ENCODE peak calls at places on chromosome 2, in seven cellular contexts. G is uterus, F is mucosa of descending colon, I is ovary, U is A549, D is neuronal stem cell, Q is BE2C. B is an unnamed sample. For H3K9me3, the result is how much of the 10 kb centered on the place peaks cover.

GRCh38 chr2:51219468-51219867 is 187.5 kb upstream of the NRXN1 start:
- DNase-seq in Q (no peak), U (no peak), D (no peak), F (no peak), I (no peak), G (no peak), B (no peak)

GRCh38 chr2:169095631-169096105 is 26.3 kb downstream of the DHRS9 start:
- DNase-seq in D (no peak), I (no peak), F (no peak), U (peak), Q (no peak), G (no peak), B (no peak)

GRCh38 chr2:6966541-6966940 is 49.3 kb downstream of the RNF144A start:
- DNase-seq in G (no peak), Q (no peak), I (no peak), U (no peak), F (no peak), D (no peak), B (no peak)

GRCh38 chr2:172350844-172351480 is 76.4 kb upstream of the ITGA6 start:
- DNase-seq in D (no peak), F (no peak), U (no peak), I (no peak), G (peak), Q (no peak), B (no peak)

GRCh38 chr2:953975-954686 is 3.5 kb downstream of the SNTG2 start:
- DNase-seq in I (no peak), D (no peak), U (peak), F (no peak), Q (no peak), G (no peak), B (no peak)

GRCh38 chr2:203340791-203341487 is 12.7 kb downstream of the ABI2 start:
- DNase-seq in D (peak), Q (no peak), I (no peak), F (no peak), U (peak), G (no peak), B (no peak)

GRCh38 chr2:184859187-184859586 is 260.9 kb downstream of the ZNF804A start:
- DNase-seq in U (no peak), D (no peak), G (no peak), I (no peak), Q (no peak), F (no peak), B (no peak)

GRCh38 chr2:96507957-96508520 is 2.9 kb upstream of the NEURL3 start:
- DNase-seq in U (peak), F (peak), Q (peak), D (peak), I (peak), G (peak), B (peak)

GRCh38 chr2:168697668-168698121 is 104.7 kb upstream of the NOSTRIN start:
- DNase-seq in F (peak), I (no peak), D (no peak), Q (no peak), U (no peak), G (no peak), B (no peak)

GRCh38 chr2:39546937-39547336 is 109.9 kb upstream of the MAP4K3 start:
- DNase-seq in D (no peak), I (no peak), F (no peak), U (no peak), G (no peak), Q (no peak), B (no peak)

GRCh38 chr2:3627500-3628100 is 30.4 kb upstream of the ALLC start:
- DNase-seq in F (no peak), U (no peak), Q (no peak), D (no peak), G (peak), I (no peak), B (no peak)

GRCh38 chr2:157792345-157793052 is 83.6 kb downstream of the ACVR1 start:
- DNase-seq in Q (no peak), I (no peak), F (no peak), D (no peak), G (no peak), U (no peak), B (no peak)

GRCh38 chr2:241890524-241891235 is 21.2 kb downstream of the RTP5 start:
- DNase-seq in F (peak), G (no peak), D (no peak), I (no peak), Q (peak), U (no peak), B (no peak)

GRCh38 chr2:61405813-61406212 is 65.1 kb downstream of the USP34 start:
- DNase-seq in D (no peak), U (no peak), I (no peak), Q (no peak), F (no peak), G (no peak), B (no peak)

GRCh38 chr2:236549165-236549564 is 20.5 kb upstream of the ACKR3 start:
- DNase-seq in D (no peak), F (no peak), Q (no peak), G (no peak), U (no peak), I (no peak), B (no peak)

GRCh38 chr2:234550511-234551107 is 53.7 kb upstream of the ARL4C start:
- DNase-seq in Q (peak), G (peak), I (peak), U (peak), F (no peak), D (peak), B (peak)

GRCh38 chr2:220163486-220163885 is 536.1 kb downstream of the SLC4A3 start:
- DNase-seq in I (no peak), D (no peak), U (no peak), Q (no peak), F (no peak), G (no peak), B (no peak)

GRCh38 chr2:88737385-88737784 is 45.9 kb downstream of the RPIA start:
- DNase-seq in F (no peak), I (no peak), D (no peak), G (no peak), Q (no peak), U (no peak), B (no peak)

DNA sequence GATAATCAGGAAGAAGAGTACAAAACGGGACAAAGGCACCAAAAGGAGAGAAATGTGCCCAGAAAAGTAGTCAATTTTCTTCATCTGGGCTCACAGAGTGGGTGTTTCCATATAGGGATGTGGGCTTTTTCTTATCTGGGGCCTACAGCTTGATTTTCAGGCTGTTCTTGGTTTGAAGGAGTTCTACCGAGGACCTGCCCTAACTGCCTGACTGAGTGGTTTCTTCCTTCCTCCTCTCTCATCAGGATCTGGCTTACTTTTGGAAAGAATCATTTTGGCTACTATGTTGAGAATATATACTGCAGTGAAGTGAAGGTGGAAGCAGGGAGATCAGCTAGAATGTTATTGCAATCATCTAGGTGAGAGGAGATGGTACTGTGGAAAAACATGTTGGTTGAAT is 316.7 kb downstream of the LRP1B start:
- DNase-seq in I (no peak), D (no peak), Q (no peak), G (no peak), F (no peak), U (no peak), B (no peak)
- H3K9me3 ChIP-seq in I (under half), D (under half), Q (under half), G (under half), F (under half), U (under half), B (under half)

GRCh38 chr2:128039535-128039934 is 11.7 kb upstream of the SAP130 start:
- DNase-seq in D (no peak), U (no peak), I (no peak), G (no peak), F (no peak), Q (no peak), B (no peak)
- H3K9me3 ChIP-seq in D (under half), U (half or more), I (under half), G (under half), F (under half), Q (under half), B (under half)

GRCh38 chr2:121686218-121686617 is 37.0 kb upstream of the CLASP1 start:
- DNase-seq in U (no peak), I (no peak), D (no peak), F (no peak), Q (no peak), G (no peak), B (no peak)

GRCh38 chr2:121682396-121683298 is 33.4 kb upstream of the CLASP1 start:
- DNase-seq in I (no peak), F (no peak), U (no peak), D (no peak), Q (no peak), G (no peak), B (no peak)
- H3K9me3 ChIP-seq in I (under half), F (under half), U (under half), D (under half), Q (under half), G (under half), B (under half)

GRCh38 chr2:107627164-107627563 is 199.5 kb upstream of the RGPD4 start:
- DNase-seq in G (no peak), U (no peak), Q (no peak), I (no peak), D (no peak), F (no peak), B (no peak)

GRCh38 chr2:107621186-107621835 is 205.4 kb upstream of the RGPD4 start:
- DNase-seq in U (no peak), D (no peak), Q (no peak), G (no peak), I (no peak), F (no peak), B (no peak)

GRCh38 chr2:107625982-107626381 is 200.7 kb upstream of the RGPD4 start:
- DNase-seq in I (no peak), F (no peak), D (no peak), G (no peak), Q (no peak), U (no peak), B (no peak)

GRCh38 chr2:107618769-107619168 is 207.9 kb upstream of the RGPD4 start:
- DNase-seq in U (no peak), F (no peak), D (no peak), I (no peak), G (no peak), Q (no peak), B (no peak)

DNA sequence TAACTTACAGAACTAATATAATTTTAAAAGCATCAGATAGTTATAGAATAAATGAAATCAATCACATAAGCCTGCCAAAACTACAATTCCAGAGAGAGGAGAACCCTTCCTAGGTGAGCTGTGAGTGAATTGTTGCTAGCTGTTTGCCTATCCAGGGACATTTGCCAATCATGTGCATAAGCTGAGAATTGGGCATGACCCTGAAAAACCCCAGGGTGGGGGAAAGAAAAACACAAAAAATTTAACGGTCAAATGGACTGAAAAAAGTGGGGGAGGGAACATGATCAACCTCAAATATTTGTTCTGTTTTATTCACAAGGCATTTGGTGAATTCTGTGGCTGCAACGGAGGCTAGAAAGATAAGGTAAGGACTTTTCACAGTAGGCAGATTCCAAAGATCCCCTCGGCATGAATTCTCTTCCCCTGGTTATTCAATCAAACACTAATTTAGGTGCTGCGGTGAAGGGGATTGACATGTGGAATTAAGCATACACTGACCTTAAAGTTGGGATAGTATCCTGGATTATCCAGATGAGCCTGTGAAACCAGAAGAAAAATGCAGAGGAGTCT is 203.9 kb upstream of the RGPD4 start:
- DNase-seq in F (no peak), Q (no peak), U (no peak), D (no peak), G (no peak), I (no peak), B (no peak)
- H3K9me3 ChIP-seq in F (under half), Q (under half), U (under half), D (under half), G (under half), I (under half), B (under half)

DNA sequence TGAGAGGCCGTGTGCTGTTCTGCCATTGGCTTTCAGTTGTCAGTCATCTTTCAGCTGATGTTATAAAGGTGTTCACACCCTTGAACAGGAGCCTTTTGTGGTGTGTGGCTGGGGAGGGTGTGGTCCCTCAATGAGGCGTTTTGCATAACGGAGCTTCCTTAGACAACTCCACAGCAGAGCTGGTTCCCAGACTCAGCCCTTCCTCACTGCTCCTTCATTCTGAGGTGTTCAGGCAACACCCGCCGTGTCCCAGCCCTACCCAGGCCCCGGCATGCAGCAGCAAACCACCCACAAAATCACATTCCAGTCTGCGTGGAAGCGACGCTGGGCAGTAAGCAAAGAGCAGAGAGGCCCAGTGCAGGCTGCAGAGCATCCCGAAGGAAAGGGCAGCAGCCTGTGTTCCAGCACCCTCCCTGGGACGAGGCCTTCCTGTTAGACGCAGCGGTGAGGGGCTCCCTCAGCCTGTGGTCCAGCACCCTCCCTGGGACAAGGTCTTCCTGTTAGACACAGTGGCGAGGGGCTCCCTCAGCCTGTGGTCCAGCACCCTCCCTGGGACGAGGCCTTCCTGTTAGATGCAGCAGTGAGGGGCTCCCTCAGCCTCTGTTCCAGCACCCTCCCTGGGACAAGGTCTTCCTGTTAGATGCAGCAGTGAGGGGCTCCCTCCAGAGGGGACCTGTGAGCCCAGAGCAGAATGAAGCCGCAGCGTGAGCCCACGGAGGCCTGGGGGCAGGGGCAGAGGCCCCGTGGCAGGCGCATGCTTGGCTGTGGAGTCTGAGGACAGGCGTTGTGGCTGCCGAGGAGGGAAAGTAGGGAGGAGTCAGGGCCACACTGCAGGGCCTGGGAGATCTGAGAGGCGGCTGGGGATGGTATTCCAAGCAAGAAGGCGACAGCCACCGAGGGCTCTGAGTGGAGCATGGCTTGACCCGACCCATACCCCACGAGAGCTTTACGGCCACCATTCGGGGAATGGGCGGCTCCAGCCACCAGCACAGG is 201.8 kb upstream of the HDAC4 start:
- DNase-seq in I (no peak), F (peak), G (peak), U (no peak), D (no peak), Q (no peak), B (no peak)
- H3K9me3 ChIP-seq in I (under half), F (under half), G (under half), U (under half), D (under half), Q (under half), B (under half)

B was measured in T-helper 17 cell.